ENCODE peak calls at places on chromosomes 7 and 10, in ten cellular contexts. K is astrocyte of the spinal cord; V is activated T-cell treated with anti-CD3 and anti-CD28 coated beads, Interleukin-2, amount 50 U/mL, for 4 hours; E is HT1080; M is GM23248; A is IMR-90; F is retina; O is activated T-helper 2 cell treated with anti-CD3 and anti-CD28 coated beads, Interferon-gamma antibody, Interleukin-2, Interleukin-4, amounts not matched to agents 10 μg/mL and 5 μg/mL and 100 μg/mL, durations not matched to agents 14 hours and 24 hours and 36 hours; D is colonic mucosa; W is fibroblast of gingiva. T is an unnamed sample.
A peak's percentile ranks its signal among the peaks of the same experiment; 100 is the strongest.

GRCh38 chr7:54773472-54774399 is 14.7 kb upstream of the SEC61G start:
- DNase-seq in F (peak; percentile 88), V (peak; percentile 51), E (peak; percentile 82), W (peak; percentile 69), A (peak; percentile 84), M (peak; percentile 90), D (peak; percentile 87), K (peak; percentile 84), O (peak; percentile 46), T (peak; percentile 78)

GRCh38 chr7:126760914-126761577 is 491.7 kb downstream of the GRM8 start:
- DNase-seq in W (no peak), F (no peak), O (no peak), D (no peak), M (no peak), A (no peak), E (no peak), K (no peak), V (no peak), T (no peak)

GRCh38 chr10:4371691-4372295 is 454.2 kb upstream of the AKR1E2 start:
- DNase-seq in K (peak; percentile 83), E (no peak), A (no peak), W (no peak), V (no peak), O (no peak), D (no peak), F (no peak), M (no peak), T (no peak)

GRCh38 chr7:151491859-151492258 is 27.8 kb downstream of the RHEB start:
- DNase-seq in A (peak; percentile 90), E (peak; percentile 91), D (no peak), O (no peak), V (no peak), F (no peak), K (peak; percentile 79), M (peak; percentile 85), W (peak; percentile 79), T (no peak)

GRCh38 chr7:67823345-67823744 is 826.7 kb downstream of the TYW1 start:
- DNase-seq in M (peak; percentile 6), F (no peak), A (no peak), O (no peak), K (peak; percentile 9), E (no peak), W (peak; percentile 2), V (no peak), D (no peak), T (no peak)

GRCh38 chr10:114110174-114110972 is 63.6 kb downstream of the CCDC186 start:
- DNase-seq in K (no peak), E (peak; percentile 21), F (no peak), D (no peak), A (no peak), V (no peak), M (peak; percentile 32), W (no peak), O (no peak), T (no peak)

GRCh38 chr7:14834456-14834855 is 68.1 kb downstream of the DGKB start:
- DNase-seq in A (peak; percentile 43), W (peak; percentile 67), E (peak; percentile 83), O (no peak), K (peak; percentile 38), D (no peak), F (no peak), M (peak; percentile 78), V (no peak), T (no peak)

GRCh38 chr10:114623661-114624294 is 34.3 kb downstream of the ABLIM1 start:
- DNase-seq in W (peak; percentile 89), D (peak; percentile 51), V (no peak), M (peak; percentile 83), K (peak; percentile 93), F (peak; percentile 63), A (peak; percentile 88), O (no peak), E (peak; percentile 85), T (no peak)

GRCh38 chr7:131995324-131995723 is 438.9 kb upstream of the PODXL start:
- DNase-seq in F (no peak), W (no peak), O (no peak), A (no peak), M (no peak), V (no peak), K (no peak), E (no peak), D (no peak), T (no peak)

GRCh38 chr7:23615331-23615730 is 18.1 kb downstream of the CCDC126 start:
- DNase-seq in A (peak; percentile 34), O (no peak), V (no peak), M (no peak), K (no peak), W (peak; percentile 12), E (no peak), D (no peak), F (no peak), T (no peak)

T was measured in posterior cingulate gyrus.